ENCODE peak calls at places on chromosomes 12 and 14, in six cellular contexts. Q is MM.1S, D is astrocyte, S is K562, C is PC-3, M is PC-9. R is an unnamed sample. For H3K9me3, the result is how much of the 10 kb centered on the place peaks cover.

GRCh38 chr12:89344043-89344861 is 8.0 kb downstream of the DUSP6 start:
- DNase-seq in Q (no peak), D (no peak), S (no peak), C (no peak), M (no peak), R (no peak)

GRCh38 chr12:89350661-89351488 is 1.4 kb downstream of the DUSP6 start:
- DNase-seq in Q (peak), D (no peak), S (no peak), C (no peak), M (peak), R (no peak)

GRCh38 chr14:89331398-89331797 is 85.6 kb downstream of the FOXN3 start:
- DNase-seq in Q (no peak), D (no peak), S (no peak), C (no peak), M (no peak), R (no peak)

GRCh38 chr12:14260011-14260993 is 105.2 kb upstream of the ATF7IP start:
- DNase-seq in Q (no peak), D (peak), S (peak), C (peak), M (peak), R (no peak)

GRCh38 chr12:102757154-102757873 is 159.7 kb downstream of the PAH start:
- DNase-seq in Q (no peak), D (no peak), S (no peak), C (no peak), M (no peak), R (no peak)

GRCh38 chr12:3803865-3804472 is 51.1 kb upstream of the CRACR2A start:
- DNase-seq in Q (peak), D (peak), S (peak), C (peak), M (peak), R (peak)

GRCh38 chr12:105935106-105935505 is 203.6 kb downstream of the NUAK1 start:
- DNase-seq in Q (no peak), D (peak), S (no peak), C (peak), M (peak), R (no peak)

GRCh38 chr14:77488558-77488957 is 10.1 kb downstream of the ISM2 start:
- DNase-seq in Q (no peak), D (no peak), S (no peak), C (no peak), M (no peak), R (no peak)

GRCh38 chr12:27505124-27505523 is 18.9 kb upstream of the PPFIBP1 start:
- DNase-seq in Q (no peak), D (peak), S (no peak), C (no peak), M (no peak), R (no peak)

GRCh38 chr12:132638541-132639408 is 20.2 kb downstream of the P2RX2 start:
- DNase-seq in Q (no peak), D (peak), S (peak), C (peak), M (peak), R (no peak)

GRCh38 chr12:123064885-123065619 is 84.6 kb downstream of the ARL6IP4 start:
- DNase-seq in Q (no peak), D (no peak), S (no peak), C (no peak), M (no peak), R (no peak)

GRCh38 chr12:53993397-53994267 is 6.3 kb upstream of the HOXC9 start:
- DNase-seq in Q (no peak), D (no peak), S (no peak), C (no peak), M (no peak), R (no peak)
- TF ChIP-seq EZH2 in Q (no peak), D (peak), S (no peak), C (no peak), M (no peak), R (no peak)

GRCh38 chr12:126537961-126538530 is 1472.8 kb downstream of the AACS start:
- DNase-seq in Q (no peak), D (no peak), S (no peak), C (no peak), M (no peak), R (no peak)
- H3K9me3 ChIP-seq in Q (under half), D (under half), S (under half), C (under half), M (under half), R (under half)

GRCh38 chr12:57242329-57242690 is 8.7 kb downstream of the STAC3 start:
- DNase-seq in Q (no peak), D (no peak), S (no peak), C (no peak), M (no peak), R (no peak)

GRCh38 chr12:57239587-57240068 is 10.1 kb downstream of the SHMT2 start:
- DNase-seq in Q (no peak), D (no peak), S (no peak), C (no peak), M (no peak), R (no peak)

GRCh38 chr12:57241556-57242310 is 9.3 kb downstream of the STAC3 start:
- DNase-seq in Q (no peak), D (no peak), S (no peak), C (no peak), M (no peak), R (no peak)

GRCh38 chr12:57240069-57240921 is 10.7 kb downstream of the STAC3 start:
- DNase-seq in Q (peak), D (no peak), S (peak), C (peak), M (peak), R (no peak)

DNA sequence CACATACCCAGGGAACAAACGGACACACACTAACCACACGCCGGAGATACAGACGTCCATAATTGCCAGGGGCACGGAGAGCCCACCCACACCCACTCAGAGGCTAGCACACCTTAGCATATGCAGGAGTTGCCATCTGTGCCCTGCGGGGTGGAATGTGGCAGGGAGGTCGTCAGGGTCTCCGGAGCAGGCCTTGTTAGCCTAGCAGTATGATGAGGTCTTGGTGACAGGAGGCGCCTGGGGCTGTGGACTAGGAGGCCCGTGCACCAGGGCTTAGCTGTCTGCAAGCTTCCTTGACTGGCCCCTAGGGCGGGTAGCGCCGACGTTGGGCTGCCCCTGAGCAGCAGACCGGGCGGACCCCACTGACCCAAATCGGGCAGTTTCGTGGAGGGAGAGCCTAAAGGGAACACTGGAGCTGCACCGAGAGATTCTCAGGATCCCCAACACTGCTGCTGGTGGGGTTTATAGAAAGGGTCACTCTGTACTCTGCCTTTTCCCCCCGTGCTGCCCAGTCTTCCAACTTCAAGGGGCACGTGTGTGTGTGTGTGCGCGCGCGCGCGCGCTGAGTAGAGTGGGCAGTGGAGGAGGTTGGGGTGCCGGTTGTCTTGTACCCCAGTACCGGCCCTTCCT is 9.9 kb downstream of the STAC3 start:
- DNase-seq in Q (no peak), D (no peak), S (no peak), C (peak), M (no peak), R (no peak)
- TF ChIP-seq EZH2 in Q (no peak), D (no peak), S (no peak), C (no peak), M (no peak), R (no peak)

GRCh38 chr14:105155071-105155651 is 13.4 kb downstream of the JAG2 start:
- DNase-seq in Q (no peak), D (no peak), S (no peak), C (no peak), M (no peak), R (no peak)
- H3K9me3 ChIP-seq in Q (under half), D (under half), S (under half), C (under half), M (under half), R (under half)

GRCh38 chr12:114444422-114445279 is 38.7 kb upstream of the TBX5 start:
- DNase-seq in Q (no peak), D (peak), S (peak), C (no peak), M (no peak), R (no peak)

GRCh38 chr12:114440450-114441383 is 34.8 kb upstream of the TBX5 start:
- DNase-seq in Q (no peak), D (no peak), S (no peak), C (no peak), M (no peak), R (no peak)

GRCh38 chr12:114445401-114446323 is 39.7 kb upstream of the TBX5 start:
- DNase-seq in Q (no peak), D (no peak), S (no peak), C (no peak), M (no peak), R (no peak)

GRCh38 chr12:114447274-114447716 is 41.4 kb upstream of the TBX5 start:
- DNase-seq in Q (no peak), D (no peak), S (no peak), C (no peak), M (no peak), R (no peak)

GRCh38 chr12:114443607-114444421 is 37.9 kb upstream of the TBX5 start:
- DNase-seq in Q (no peak), D (no peak), S (no peak), C (no peak), M (no peak), R (no peak)
- TF ChIP-seq EZH2 in Q (no peak), D (no peak), S (no peak), C (no peak), M (no peak), R (no peak)

DNA sequence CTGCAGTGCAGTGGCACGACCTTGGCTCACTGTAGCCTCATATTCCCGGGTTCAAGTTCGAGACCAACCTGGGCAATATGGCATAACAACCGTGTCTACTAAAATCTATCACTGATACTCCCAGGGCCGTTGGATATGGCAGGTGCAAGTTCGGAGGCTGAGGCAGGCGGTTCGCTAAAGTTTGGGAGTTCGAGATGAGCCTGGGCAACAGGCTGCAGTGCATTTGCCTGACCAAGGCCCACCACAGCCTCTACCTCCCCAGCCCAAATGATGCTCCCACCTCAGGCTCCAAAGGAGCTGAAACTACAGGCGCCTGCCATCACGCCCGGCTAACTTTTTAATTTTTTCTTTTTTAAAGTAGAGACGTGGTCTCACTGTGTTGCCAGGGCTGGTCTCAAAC is 177.1 kb upstream of the ALG10B start:
- DNase-seq in Q (no peak), D (no peak), S (no peak), C (no peak), M (no peak), R (no peak)
- H3K9me3 ChIP-seq in Q (under half), D (under half), S (under half), C (under half), M (under half), R (under half)

R was measured in SK-N-MC.